ENCODE peak calls at places on chromosomes 1 and 21, in eight cellular contexts. Q, L, R, S, T, F, E and O are unnamed samples.

GRCh38 chr21:28959367-28960099 is 33.1 kb downstream of the LTN1 start:
- DNase-seq in Q (no peak), L (peak; percentile 50), R (no peak), S (peak; percentile 78), T (peak; percentile 74), F (no peak), E (no peak), O (peak; percentile 33)

GRCh38 chr21:28615276-28615675 is 377.4 kb downstream of the LTN1 start:
- DNase-seq in Q (no peak), L (peak; percentile 6), R (no peak), S (peak; percentile 68), T (peak; percentile 25), F (no peak), E (no peak), O (peak; percentile 75)

GRCh38 chr1:16187748-16188401 is 24.6 kb downstream of the ARHGEF19 start:
- DNase-seq in Q (peak; percentile 58), L (peak; percentile 84), R (no peak), S (peak; percentile 90), T (peak; percentile 76), F (peak; percentile 78), E (no peak), O (peak; percentile 59)

GRCh38 chr1:27137544-27138075 is 17.3 kb downstream of the SLC9A1 start:
- DNase-seq in Q (no peak), L (no peak), R (no peak), S (no peak), T (no peak), F (no peak), E (no peak), O (no peak)

GRCh38 chr21:31266241-31266640 is 77.8 kb downstream of the TIAM1 start:
- DNase-seq in Q (no peak), L (no peak), R (no peak), S (no peak), T (no peak), F (no peak), E (no peak), O (no peak)

GRCh38 chr1:158644479-158644878 is 39.4 kb downstream of the OR10Z1 start:
- DNase-seq in Q (no peak), L (no peak), R (no peak), S (no peak), T (no peak), F (no peak), E (no peak), O (no peak)

GRCh38 chr1:18107671-18108312 is at the start of gene IGSF21:
- DNase-seq in Q (no peak), L (no peak), R (no peak), S (no peak), T (no peak), F (no peak), E (no peak), O (no peak)

GRCh38 chr1:101288491-101288944 is 51.7 kb downstream of the S1PR1 start:
- DNase-seq in Q (peak; percentile 44), L (peak; percentile 50), R (peak; percentile 64), S (peak; percentile 91), T (peak; percentile 91), F (peak; percentile 68), E (no peak), O (peak; percentile 78)

GRCh38 chr1:70043806-70044205 is 161.6 kb downstream of the LRRC40 start:
- DNase-seq in Q (no peak), L (peak; percentile 11), R (no peak), S (peak; percentile 64), T (peak; percentile 54), F (no peak), E (no peak), O (peak; percentile 60)

GRCh38 chr21:34530264-34530663 is 18.3 kb upstream of the KCNE1 start:
- DNase-seq in Q (no peak), L (no peak), R (no peak), S (peak; percentile 82), T (peak; percentile 44), F (no peak), E (no peak), O (peak; percentile 60)

GRCh38 chr21:33655591-33656221 is 13.4 kb downstream of the ITSN1 start:
- DNase-seq in Q (no peak), L (peak; percentile 78), R (no peak), S (peak; percentile 65), T (peak; percentile 72), F (no peak), E (no peak), O (peak; percentile 80)

GRCh38 chr1:55524013-55524412 is 308.8 kb upstream of the USP24 start:
- DNase-seq in Q (no peak), L (no peak), R (no peak), S (no peak), T (no peak), F (no peak), E (no peak), O (no peak)

GRCh38 chr21:26982767-26983166 is 15.9 kb upstream of the ADAMTS5 start:
- DNase-seq in Q (no peak), L (no peak), R (no peak), S (peak; percentile 82), T (peak; percentile 65), F (no peak), E (no peak), O (no peak)

GRCh38 chr1:106677721-106678120 is 378.8 kb upstream of the PRMT6 start:
- DNase-seq in Q (no peak), L (no peak), R (no peak), S (no peak), T (no peak), F (no peak), E (no peak), O (no peak)

GRCh38 chr1:26703466-26703865 is 7.7 kb downstream of the ARID1A start:
- DNase-seq in Q (no peak), L (no peak), R (no peak), S (no peak), T (no peak), F (no peak), E (no peak), O (no peak)

GRCh38 chr1:219659682-219660081 is 46.8 kb upstream of the ZC3H11B start:
- DNase-seq in Q (no peak), L (no peak), R (no peak), S (peak; percentile 31), T (peak; percentile 70), F (no peak), E (no peak), O (peak; percentile 94)

GRCh38 chr1:10941891-10942541 is 70.4 kb upstream of the TARDBP start:
- DNase-seq in Q (peak; percentile 37), L (peak; percentile 78), R (no peak), S (peak; percentile 49), T (peak; percentile 39), F (peak; percentile 69), E (no peak), O (no peak)